ENCODE peak calls at places on chromosomes 2 and 18, in ten cellular contexts. B is heart right ventricle; X is kidney; R is CD8-positive, alpha-beta T cell; G is CD8-positive, alpha-beta memory T cell; H is thyroid gland; Y is tibial artery; F is cardiac muscle cell; S is transverse colon; I is PC-3. D is an unnamed sample.

GRCh38 chr2:47031909-47032668 is 116.5 kb upstream of the MCFD2 start:
- DNase-seq in B (no peak), X (no peak), R (no peak), G (no peak), H (no peak), Y (no peak), F (no peak), S (no peak), I (peak; percentile 10), D (no peak)

GRCh38 chr18:13218376-13219011 is at the start of gene LDLRAD4:
- DNase-seq in B (peak; percentile 73), X (peak; percentile 89), R (peak; percentile 65), G (no peak), H (peak; percentile 55), Y (peak; percentile 83), F (no peak), S (peak; percentile 59), I (no peak), D (no peak)

GRCh38 chr2:54054774-54055173 is 60.6 kb upstream of the ACYP2 start:
- DNase-seq in B (no peak), X (no peak), R (no peak), G (no peak), H (no peak), Y (no peak), F (no peak), S (no peak), I (no peak), D (no peak)

GRCh38 chr2:76296400-76296799 is 585.7 kb upstream of the GCFC2 start:
- DNase-seq in B (no peak), X (no peak), R (no peak), G (no peak), H (no peak), Y (no peak), F (no peak), S (no peak), I (no peak), D (no peak)

GRCh38 chr18:46686186-46686585 is 29.2 kb upstream of the LOXHD1 start:
- DNase-seq in B (no peak), X (no peak), R (no peak), G (no peak), H (no peak), Y (no peak), F (no peak), S (no peak), I (no peak), D (no peak)

GRCh38 chr18:25239636-25240468 is 112.1 kb downstream of the ZNF521 start:
- DNase-seq in B (no peak), X (no peak), R (no peak), G (no peak), H (no peak), Y (no peak), F (peak; percentile 79), S (no peak), I (no peak), D (no peak)

GRCh38 chr2:144459937-144460336 is 60.0 kb downstream of the ZEB2 start:
- DNase-seq in B (no peak), X (no peak), R (peak; percentile 31), G (peak; percentile 43), H (no peak), Y (no peak), F (peak; percentile 87), S (no peak), I (no peak), D (no peak)

GRCh38 chr2:47897191-47897955 is 8.9 kb downstream of the FBXO11 start:
- DNase-seq in B (no peak), X (no peak), R (no peak), G (no peak), H (no peak), Y (no peak), F (no peak), S (no peak), I (no peak), D (no peak)

GRCh38 chr2:67290451-67290991 is 106.6 kb upstream of the ETAA1 start:
- DNase-seq in B (no peak), X (no peak), R (no peak), G (no peak), H (no peak), Y (no peak), F (peak; percentile 56), S (no peak), I (peak; percentile 98), D (no peak)

GRCh38 chr2:145744541-145745386 is 1224.8 kb upstream of the ZEB2 start:
- DNase-seq in B (no peak), X (no peak), R (no peak), G (no peak), H (no peak), Y (no peak), F (peak; percentile 92), S (no peak), I (peak; percentile 89), D (no peak)

GRCh38 chr2:231482806-231483391 is 18.6 kb upstream of the NCL start:
- DNase-seq in B (peak; percentile 82), X (peak; percentile 92), R (peak; percentile 73), G (peak; percentile 64), H (peak; percentile 69), Y (peak; percentile 84), F (peak; percentile 73), S (peak; percentile 78), I (peak; percentile 69), D (no peak)

GRCh38 chr2:201788371-201788770 is 7.6 kb upstream of the ALS2 start:
- DNase-seq in B (no peak), X (no peak), R (no peak), G (no peak), H (no peak), Y (no peak), F (no peak), S (no peak), I (no peak), D (no peak)

GRCh38 chr2:206113148-206113547 is 27.2 kb upstream of the INO80D start:
- DNase-seq in B (no peak), X (no peak), R (no peak), G (no peak), H (no peak), Y (no peak), F (peak; percentile 23), S (no peak), I (no peak), D (no peak)

GRCh38 chr2:239177908-239178307 is 222.9 kb downstream of the HDAC4 start:
- DNase-seq in B (no peak), X (peak; percentile 46), R (no peak), G (no peak), H (peak; percentile 2), Y (peak; percentile 58), F (no peak), S (no peak), I (no peak), D (no peak)

GRCh38 chr2:99662761-99663341 is 173.0 kb upstream of the REV1 start:
- DNase-seq in B (no peak), X (no peak), R (no peak), G (no peak), H (no peak), Y (peak; percentile 78), F (peak; percentile 86), S (no peak), I (peak; percentile 84), D (no peak)
- H3K27ac ChIP-seq in B (peak overlapping the region; percentile 22), X (no peak overlapping the region), R (no peak overlapping the region), G (no peak overlapping the region), H (no peak overlapping the region), Y (peak overlapping the region; percentile 43), F (no peak overlapping the region), S (peak overlapping the region; percentile 4), I (peak overlapping the region; percentile 91), D (peak overlapping the region; percentile 6)

GRCh38 chr18:42069036-42069435 is 114.0 kb downstream of the PIK3C3 start:
- DNase-seq in B (no peak), X (no peak), R (no peak), G (no peak), H (no peak), Y (no peak), F (no peak), S (no peak), I (peak; percentile 39), D (no peak)
- H3K36me3 ChIP-seq in B (peaks cover 92% of the 10 kb centered on the region), X (peaks cover 4% of the 10 kb centered on the region), R (peaks cover 15% of the 10 kb centered on the region), G (peaks cover 14% of the 10 kb centered on the region), H (peaks cover 6% of the 10 kb centered on the region), Y (peaks cover 70% of the 10 kb centered on the region), F (peaks cover 27% of the 10 kb centered on the region), S (no peaks in the 10 kb centered on the region), I (no peaks in the 10 kb centered on the region), D (peaks cover 31% of the 10 kb centered on the region)

DNA sequence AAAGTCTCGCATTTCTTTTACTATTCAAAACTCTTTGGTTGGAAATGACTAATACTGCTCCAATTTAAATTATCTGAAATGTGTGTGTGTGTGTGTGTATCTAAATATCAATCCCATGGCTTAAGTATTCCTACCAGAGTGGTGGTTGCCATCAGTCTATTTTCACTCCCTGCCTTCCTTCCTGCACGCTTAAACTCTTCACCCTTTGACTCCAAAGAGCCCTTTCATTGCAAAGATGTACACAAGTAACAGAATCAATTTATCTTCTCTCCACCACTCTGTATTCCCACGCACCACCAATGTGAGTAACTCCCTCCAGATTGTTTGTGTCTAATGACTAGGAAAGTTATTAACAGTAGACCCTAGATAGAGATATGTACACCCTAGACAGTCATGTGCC is 42.8 kb downstream of the ARL6IP6 start:
- DNase-seq in B (no peak), X (no peak), R (no peak), G (no peak), H (no peak), Y (no peak), F (peak; percentile 36), S (no peak), I (no peak), D (no peak)
- H3K27ac ChIP-seq in B (no peak overlapping the region), X (no peak overlapping the region), R (no peak overlapping the region), G (no peak overlapping the region), H (no peak overlapping the region), Y (no peak overlapping the region), F (no peak overlapping the region), S (no peak overlapping the region), I (no peak overlapping the region), D (no peak overlapping the region)

GRCh38 chr2:86052676-86053075 is 53.0 kb downstream of the POLR1A start:
- DNase-seq in B (no peak), X (peak; percentile 59), R (no peak), G (no peak), H (no peak), Y (no peak), F (no peak), S (no peak), I (no peak), D (no peak)
- H3K36me3 ChIP-seq in B (peaks cover 79% of the 10 kb centered on the region), X (peaks cover 10% of the 10 kb centered on the region), R (peaks cover 46% of the 10 kb centered on the region), G (peaks cover 36% of the 10 kb centered on the region), H (peaks cover 20% of the 10 kb centered on the region), Y (peaks cover 62% of the 10 kb centered on the region), F (peaks cover 26% of the 10 kb centered on the region), S (no peaks in the 10 kb centered on the region), I (peaks cover 48% of the 10 kb centered on the region), D (peaks cover 34% of the 10 kb centered on the region)

DNA sequence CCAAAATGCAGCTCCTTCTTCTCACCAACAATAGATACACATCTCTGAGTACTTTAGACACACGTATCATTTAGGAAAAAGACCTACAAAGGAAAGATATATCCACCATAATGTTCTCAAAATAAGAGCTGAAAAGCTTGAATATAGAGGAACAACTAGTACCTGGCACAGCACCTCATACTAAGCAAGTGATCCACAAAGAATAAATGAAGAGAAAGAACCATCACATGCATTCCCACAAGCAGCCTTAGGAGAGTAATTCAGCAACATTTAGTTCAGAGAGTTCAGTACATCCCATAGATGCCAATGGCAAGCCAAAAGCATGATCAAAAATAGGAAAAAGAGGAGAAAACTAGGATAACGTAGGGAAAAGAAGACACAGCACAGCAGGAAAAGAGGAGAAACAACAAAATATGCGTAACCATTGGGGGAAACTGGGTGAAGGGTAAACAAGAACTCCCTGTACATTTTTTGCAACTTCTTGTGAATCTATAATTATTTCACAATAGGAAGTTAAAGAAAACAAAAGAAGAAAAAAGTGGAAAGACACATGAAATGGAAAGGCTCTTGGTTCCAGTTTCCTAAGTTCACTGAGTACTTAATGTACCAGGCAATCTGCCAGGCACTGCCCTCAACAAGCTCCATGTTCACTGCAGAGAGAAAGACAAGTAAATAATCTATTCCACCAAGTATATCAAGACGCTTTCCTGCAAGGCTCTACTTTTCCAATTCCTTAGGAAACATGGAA is 22.3 kb downstream of the CLASP1 start:
- DNase-seq in B (no peak), X (no peak), R (no peak), G (no peak), H (peak; percentile 92), Y (peak; percentile 85), F (peak; percentile 96), S (peak; percentile 14), I (no peak), D (no peak)
- H3K27ac ChIP-seq in B (peak overlapping the region; percentile 33), X (peak overlapping the region; percentile 2), R (no peak overlapping the region), G (no peak overlapping the region), H (peak overlapping the region; percentile 88), Y (peak overlapping the region; percentile 43), F (no peak overlapping the region), S (no peak overlapping the region), I (no peak overlapping the region), D (peak overlapping the region; percentile 55)